ENCODE peak calls at places on chromosome 10, in six cellular contexts. H is CD4-positive, CD25-positive, alpha-beta regulatory T cell; C is MM.1S; V is pancreas; P is CD8-positive, alpha-beta T cell; Z is effector memory CD4-positive, alpha-beta T cell. Q is an unnamed sample. For H3K9me3 and H3K36me3, the result is how much of the 10 kb centered on the place peaks cover.

GRCh38 chr10:95408931-95409873 is 118.4 kb upstream of the PDLIM1 start:
- DNase-seq in H (no peak), C (no peak), V (no peak), P (no peak), Z (no peak), Q (no peak)

GRCh38 chr10:126504051-126504760 is 115.9 kb upstream of the ADAM12 start:
- DNase-seq in H (peak), C (peak), V (no peak), P (no peak), Z (no peak), Q (no peak)

GRCh38 chr10:102549549-102549948 is 45.8 kb downstream of the SUFU start:
- DNase-seq in H (no peak), C (no peak), V (no peak), P (no peak), Z (no peak), Q (no peak)

GRCh38 chr10:128466831-128467371 is 340.7 kb upstream of the MKI67 start:
- DNase-seq in H (no peak), C (no peak), V (no peak), P (no peak), Z (no peak), Q (no peak)

GRCh38 chr10:103433858-103434257 is 18.3 kb downstream of the CALHM2 start:
- DNase-seq in H (no peak), C (no peak), V (no peak), P (no peak), Z (no peak), Q (no peak)

GRCh38 chr10:116888380-116889055 is 39.2 kb downstream of the ENO4 start:
- DNase-seq in H (no peak), C (no peak), V (peak), P (no peak), Z (no peak), Q (no peak)

GRCh38 chr10:131170042-131170983 is 141.2 kb downstream of the TCERG1L start:
- DNase-seq in H (no peak), C (no peak), V (peak), P (no peak), Z (no peak), Q (no peak)

GRCh38 chr10:4315529-4315928 is 510.5 kb upstream of the AKR1E2 start:
- DNase-seq in H (no peak), C (no peak), V (no peak), P (no peak), Z (no peak), Q (no peak)

GRCh38 chr10:119006451-119007210 is 22.9 kb upstream of the NANOS1 start:
- DNase-seq in H (no peak), C (no peak), V (no peak), P (no peak), Z (no peak), Q (no peak)

GRCh38 chr10:104045151-104046089 is 40.3 kb downstream of the COL17A1 start:
- DNase-seq in H (no peak), C (peak), V (no peak), P (no peak), Z (no peak), Q (no peak)

GRCh38 chr10:110989016-110989415 is 69.6 kb downstream of the SHOC2 start:
- DNase-seq in H (no peak), C (no peak), V (no peak), P (no peak), Z (no peak), Q (no peak)

GRCh38 chr10:48658243-48658888 is 26.3 kb upstream of the WDFY4 start:
- DNase-seq in H (peak), C (peak), V (peak), P (peak), Z (no peak), Q (peak)

GRCh38 chr10:60359066-60359465 is 30.6 kb downstream of the ANK3 start:
- DNase-seq in H (no peak), C (no peak), V (no peak), P (no peak), Z (no peak), Q (no peak)

GRCh38 chr10:1643161-1643910 is 94.0 kb downstream of the ADARB2 start:
- DNase-seq in H (peak), C (peak), V (no peak), P (no peak), Z (no peak), Q (no peak)

GRCh38 chr10:1646332-1646731 is 91.0 kb downstream of the ADARB2 start:
- DNase-seq in H (no peak), C (no peak), V (no peak), P (no peak), Z (no peak), Q (no peak)

GRCh38 chr10:1643911-1644810 is 93.2 kb downstream of the ADARB2 start:
- DNase-seq in H (no peak), C (no peak), V (no peak), P (no peak), Z (no peak), Q (no peak)

GRCh38 chr10:1645896-1646295 is 91.4 kb downstream of the ADARB2 start:
- DNase-seq in H (no peak), C (no peak), V (no peak), P (no peak), Z (no peak), Q (no peak)

GRCh38 chr10:1642600-1643160 is 94.6 kb downstream of the ADARB2 start:
- DNase-seq in H (no peak), C (no peak), V (no peak), P (no peak), Z (no peak), Q (no peak)
- H3K9me3 ChIP-seq in H (under half), C (under half), V (under half), P (under half), Z (under half), Q (under half)

DNA sequence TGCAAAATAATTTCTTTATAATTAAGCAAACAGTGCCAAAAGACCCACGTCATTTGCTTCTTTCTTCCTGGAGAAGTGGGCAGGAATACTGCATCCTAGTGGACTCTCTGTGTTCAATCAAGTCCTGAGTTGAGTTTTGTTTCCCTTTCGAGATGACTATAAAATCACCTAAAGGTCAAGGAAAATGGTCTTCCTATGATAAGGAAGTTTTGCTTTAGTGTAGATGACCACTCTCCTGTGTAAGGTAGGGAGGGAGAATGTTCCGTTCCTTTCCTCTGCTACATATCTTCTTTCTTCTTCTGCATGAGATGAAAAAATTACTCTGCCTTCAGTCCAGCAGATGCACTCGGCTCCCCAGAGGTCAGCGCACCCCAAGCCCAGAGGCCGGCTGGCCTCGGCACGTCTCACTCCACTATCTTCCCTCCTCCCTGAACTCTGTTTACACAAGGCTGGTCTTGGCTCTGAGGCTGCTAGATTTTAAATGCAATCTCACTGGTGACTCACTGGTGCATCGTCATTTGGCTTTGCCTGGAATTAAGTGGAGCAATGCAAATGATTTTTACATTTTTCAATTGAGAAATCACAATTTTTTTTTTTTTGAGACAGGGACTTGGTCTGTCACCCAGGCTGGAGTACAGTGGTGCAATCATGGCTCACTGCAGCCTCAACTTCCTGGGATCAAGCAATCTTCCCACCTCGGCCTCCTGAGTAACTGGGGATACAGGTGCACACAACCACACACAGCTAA is 18.6 kb upstream of the VDAC2 start:
- DNase-seq in H (no peak), C (no peak), V (peak), P (no peak), Z (no peak), Q (peak)
- H3K36me3 ChIP-seq in H (under half), C (under half), V (under half), P (under half), Z (under half), Q (under half)

DNA sequence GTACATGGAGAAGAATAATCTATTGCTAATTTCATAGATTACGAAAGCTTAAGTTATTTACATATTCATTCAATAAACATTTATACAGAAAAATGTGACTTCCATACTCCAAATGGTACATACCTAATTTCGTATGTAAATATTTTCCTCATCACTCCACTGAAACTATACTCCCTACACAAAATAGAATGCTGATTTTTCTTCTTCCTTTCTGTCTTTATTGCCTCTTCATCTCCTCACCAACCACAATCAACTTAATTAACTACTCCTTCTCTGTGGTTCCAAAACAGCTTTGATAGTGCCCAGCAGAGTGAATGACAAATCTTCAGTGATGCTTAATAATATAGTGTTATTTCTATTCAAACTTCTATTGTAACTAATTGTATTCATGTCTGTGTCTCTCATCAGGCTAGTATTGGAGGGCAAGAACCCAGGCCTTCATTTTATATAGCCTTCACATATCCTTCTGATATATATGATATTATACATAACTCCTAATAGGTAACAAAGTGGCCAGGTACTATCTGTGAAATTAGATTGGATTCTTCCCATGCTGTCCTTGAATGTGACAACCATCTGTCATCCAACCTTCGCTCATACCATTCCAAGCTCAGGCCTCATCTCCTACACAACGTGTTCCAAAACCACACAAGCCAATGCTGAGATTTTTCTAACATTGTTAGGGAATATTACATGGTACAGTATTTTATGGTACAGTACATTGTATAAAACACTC is 5.3 kb downstream of the ITGB1 start:
- DNase-seq in H (no peak), C (no peak), V (no peak), P (no peak), Z (no peak), Q (no peak)
- H3K27ac ChIP-seq in H (peak), C (no peak), V (no peak), P (no peak), Z (peak), Q (no peak)

GRCh38 chr10:133474833-133475734 is 21.3 kb downstream of the SCART1 start:
- DNase-seq in H (peak), C (no peak), V (no peak), P (peak), Z (peak), Q (no peak)

GRCh38 chr10:133475821-133476640 is 22.3 kb downstream of the SCART1 start:
- DNase-seq in H (peak), C (no peak), V (no peak), P (no peak), Z (no peak), Q (no peak)

GRCh38 chr10:133471300-133472109 is 17.8 kb downstream of the SCART1 start:
- DNase-seq in H (no peak), C (no peak), V (no peak), P (no peak), Z (no peak), Q (no peak)

GRCh38 chr10:133474027-133474426 is 20.3 kb downstream of the SCART1 start:
- DNase-seq in H (no peak), C (no peak), V (no peak), P (no peak), Z (no peak), Q (no peak)

DNA sequence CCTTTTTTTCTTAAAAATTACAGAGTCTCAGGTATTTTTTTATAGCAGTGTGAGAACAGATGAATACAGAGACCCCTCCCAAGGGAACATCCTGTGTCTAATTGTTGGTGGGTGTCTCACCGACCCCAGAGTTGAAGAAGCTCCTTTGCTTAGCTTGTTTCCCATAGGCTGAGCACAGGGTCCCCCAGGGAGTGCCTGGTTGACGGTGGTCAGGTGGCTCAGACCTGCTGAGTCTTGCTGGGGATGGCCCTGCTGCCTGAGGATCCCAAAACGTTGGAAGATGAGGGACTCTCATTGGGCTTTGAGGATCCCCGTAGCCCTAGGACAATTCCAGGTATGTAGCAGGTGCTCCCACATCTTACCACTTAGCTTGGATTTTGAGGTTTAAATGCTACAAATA is 19.5 kb downstream of the SCART1 start:
- DNase-seq in H (no peak), C (no peak), V (no peak), P (no peak), Z (no peak), Q (no peak)
- H3K9me3 ChIP-seq in H (under half), C (under half), V (under half), P (under half), Z (under half), Q (under half)

GRCh38 chr10:79211616-79212015 is 135.7 kb upstream of the PPIF start:
- DNase-seq in H (no peak), C (no peak), V (no peak), P (no peak), Z (no peak), Q (no peak)
- H3K36me3 ChIP-seq in H (under half), C (under half), V (under half), P (under half), Z (under half), Q (under half)

GRCh38 chr10:29270883-29271282 is 18.0 kb upstream of the LYZL1 start:
- DNase-seq in H (no peak), C (no peak), V (no peak), P (no peak), Z (no peak), Q (no peak)

GRCh38 chr10:29263506-29263905 is 25.4 kb upstream of the LYZL1 start:
- DNase-seq in H (no peak), C (no peak), V (no peak), P (no peak), Z (no peak), Q (no peak)

GRCh38 chr10:29271877-29272276 is 17.0 kb upstream of the LYZL1 start:
- DNase-seq in H (no peak), C (no peak), V (no peak), P (no peak), Z (no peak), Q (no peak)

GRCh38 chr10:29268011-29268410 is 20.9 kb upstream of the LYZL1 start:
- DNase-seq in H (no peak), C (no peak), V (no peak), P (no peak), Z (no peak), Q (no peak)

GRCh38 chr10:29266641-29267040 is 22.2 kb upstream of the LYZL1 start:
- DNase-seq in H (no peak), C (no peak), V (no peak), P (no peak), Z (no peak), Q (no peak)
- H3K27ac ChIP-seq in H (no peak), C (no peak), V (no peak), P (no peak), Z (no peak), Q (no peak)

DNA sequence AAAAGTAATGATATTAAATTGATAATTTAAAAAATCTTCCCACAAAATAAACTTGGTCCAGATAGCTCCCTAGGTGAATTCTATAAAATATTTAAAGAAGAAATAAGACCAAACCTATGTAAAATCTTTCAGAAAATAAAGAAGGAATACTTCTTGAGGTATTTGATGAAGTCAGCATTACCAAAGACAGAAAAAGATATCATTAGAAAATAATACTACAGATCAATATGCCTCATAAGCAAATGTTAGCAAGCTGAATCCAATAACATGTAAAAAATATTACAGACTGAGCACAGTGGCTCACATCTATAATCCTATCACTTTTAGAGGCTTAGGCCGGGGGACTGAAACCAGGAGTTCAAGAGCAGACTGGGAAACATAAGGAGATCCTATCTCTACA is 30.0 kb downstream of the TMEM26 start:
- DNase-seq in H (no peak), C (no peak), V (no peak), P (no peak), Z (no peak), Q (no peak)
- H3K9me3 ChIP-seq in H (under half), C (under half), V (under half), P (under half), Z (under half), Q (under half)

DNA sequence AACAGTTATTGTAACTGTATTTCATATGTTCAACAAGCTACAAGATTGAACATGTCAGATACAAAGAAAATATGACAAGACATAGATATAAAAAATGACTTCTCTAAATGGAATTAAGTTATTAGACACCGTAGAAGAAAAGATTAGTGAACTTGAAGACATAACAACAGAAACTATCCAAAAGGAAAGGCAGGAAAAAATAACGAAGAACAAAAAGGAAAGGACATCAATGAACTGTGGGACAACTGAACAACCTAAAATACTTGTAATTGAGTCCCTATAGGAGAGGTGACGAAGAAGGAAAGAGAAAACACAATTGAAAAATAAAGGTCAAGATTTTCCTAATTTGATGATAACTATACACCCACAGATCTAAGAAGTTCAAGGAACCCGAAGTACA is 32.3 kb downstream of the UPF2 start:
- DNase-seq in H (no peak), C (no peak), V (no peak), P (no peak), Z (no peak), Q (no peak)
- H3K36me3 ChIP-seq in H (half or more), C (under half), V (under half), P (under half), Z (under half), Q (under half)

GRCh38 chr10:17206210-17206709 is 4.8 kb upstream of the TRDMT1 start:
- DNase-seq in H (peak), C (no peak), V (no peak), P (peak), Z (peak), Q (no peak)
- H3K27ac ChIP-seq in H (peak), C (no peak), V (no peak), P (peak), Z (peak), Q (peak)

DNA sequence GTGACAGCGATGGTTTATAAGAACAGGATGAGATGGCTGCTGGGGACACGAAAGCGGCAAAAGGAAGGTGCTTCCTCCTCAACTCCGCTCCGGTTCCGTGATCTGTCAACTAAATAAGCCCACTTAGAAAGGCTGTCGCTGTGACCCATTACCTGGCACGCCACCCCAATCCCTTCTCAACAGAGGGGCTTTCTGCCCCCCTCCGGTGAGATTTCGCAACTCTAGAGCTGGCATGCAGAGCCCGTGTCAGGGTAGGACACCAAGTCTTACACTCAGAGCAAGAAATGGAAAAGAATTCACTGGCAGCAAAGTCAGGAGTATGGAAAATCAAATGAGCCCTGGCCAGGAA is 66.4 kb downstream of the FGFR2 start:
- DNase-seq in H (no peak), C (no peak), V (no peak), P (no peak), Z (no peak), Q (no peak)
- H3K9me3 ChIP-seq in H (under half), C (under half), V (under half), P (under half), Z (under half), Q (under half)